ENCODE peak calls at places on chromosomes 11 and 22, in ten cellular contexts. W is H54; Z is right atrium auricular region; A is small intestine; T is NCI-H1105; Q is NCI-H2107; M is activated T-cell treated with anti-CD3 and anti-CD28 coated beads for 48 hours; O is GM23338; H is stimulated activated CD4-positive, alpha-beta T cell treated with anti-CD3 and anti-CD28 coated beads, TNF-alpha, amount 100 ng/mL, for 1 hour; N is NCI-H1417. L is an unnamed sample.

GRCh38 chr11:120532511-120533196 is 21.1 kb downstream of the GRIK4 start:
- DNase-seq in W (no peak), Z (no peak), A (no peak), T (no peak), Q (no peak), M (no peak), O (no peak), H (no peak), N (no peak), L (no peak)

GRCh38 chr11:80925291-80925690 is 1484.5 kb upstream of the TENM4 start:
- DNase-seq in W (no peak), Z (no peak), A (no peak), T (no peak), Q (no peak), M (no peak), O (no peak), H (no peak), N (peak; percentile 25), L (no peak)

GRCh38 chr11:119196833-119197483 is 9.2 kb upstream of the CBL start:
- DNase-seq in W (peak; percentile 47), Z (peak; percentile 63), A (peak; percentile 92), T (peak; percentile 90), Q (peak; percentile 63), M (peak; percentile 41), O (peak; percentile 96), H (peak; percentile 59), N (peak; percentile 95), L (peak; percentile 99)

GRCh38 chr11:9089636-9090035 is 1.8 kb downstream of the SCUBE2 start:
- DNase-seq in W (no peak), Z (no peak), A (peak; percentile 49), T (no peak), Q (no peak), M (no peak), O (no peak), H (no peak), N (no peak), L (peak; percentile 22)

GRCh38 chr11:88421530-88421929 is 84.0 kb upstream of the CTSC start:
- DNase-seq in W (no peak), Z (no peak), A (peak; percentile 28), T (no peak), Q (no peak), M (peak; percentile 25), O (peak; percentile 32), H (no peak), N (no peak), L (peak; percentile 30)

GRCh38 chr11:63919267-63920125 is 2.5 kb upstream of the RCOR2 start:
- DNase-seq in W (no peak), Z (no peak), A (peak; percentile 65), T (no peak), Q (no peak), M (no peak), O (peak; percentile 96), H (no peak), N (peak; percentile 97), L (no peak)

GRCh38 chr22:45087802-45088201 is 75.9 kb upstream of the NUP50 start:
- DNase-seq in W (no peak), Z (no peak), A (no peak), T (no peak), Q (no peak), M (no peak), O (peak; percentile 62), H (no peak), N (no peak), L (no peak)

GRCh38 chr22:25139062-25139461 is 60.6 kb upstream of the CRYBB3 start:
- DNase-seq in W (no peak), Z (no peak), A (peak; percentile 19), T (no peak), Q (no peak), M (no peak), O (no peak), H (no peak), N (no peak), L (no peak)

GRCh38 chr11:115409691-115410220 is 94.5 kb downstream of the CADM1 start:
- DNase-seq in W (no peak), Z (no peak), A (peak; percentile 47), T (peak; percentile 96), Q (peak; percentile 46), M (no peak), O (peak; percentile 19), H (no peak), N (peak; percentile 99), L (no peak)

GRCh38 chr11:75151346-75152047 is 590 bp downstream of the SLCO2B1 start:
- DNase-seq in W (no peak), Z (no peak), A (peak; percentile 96), T (peak; percentile 11), Q (no peak), M (no peak), O (no peak), H (no peak), N (no peak), L (peak; percentile 40)

GRCh38 chr11:73293356-73293936 is 14.6 kb upstream of the ARHGEF17 start:
- DNase-seq in W (no peak), Z (no peak), A (no peak), T (no peak), Q (no peak), M (no peak), O (no peak), H (no peak), N (no peak), L (no peak)

GRCh38 chr11:111177037-111177988 is 68.2 kb upstream of the POU2AF2 start:
- DNase-seq in W (no peak), Z (no peak), A (no peak), T (no peak), Q (no peak), M (no peak), O (no peak), H (no peak), N (no peak), L (no peak)

GRCh38 chr11:14611939-14612338 is 31.7 kb upstream of the PDE3B start:
- DNase-seq in W (no peak), Z (no peak), A (no peak), T (no peak), Q (no peak), M (no peak), O (no peak), H (no peak), N (no peak), L (no peak)

GRCh38 chr22:37544955-37545702 is 15.2 kb upstream of the CDC42EP1 start:
- DNase-seq in W (peak; percentile 36), Z (peak; percentile 80), A (peak; percentile 83), T (no peak), Q (no peak), M (peak; percentile 57), O (peak; percentile 94), H (no peak), N (no peak), L (peak; percentile 70)

GRCh38 chr11:75966546-75967287 is 151.7 kb downstream of the UVRAG start:
- DNase-seq in W (peak; percentile 5), Z (no peak), A (no peak), T (no peak), Q (no peak), M (no peak), O (peak; percentile 11), H (no peak), N (no peak), L (no peak)

GRCh38 chr11:93528757-93529639 is 14.2 kb downstream of the SMCO4 start:
- DNase-seq in W (no peak), Z (peak; percentile 62), A (no peak), T (peak; percentile 45), Q (no peak), M (no peak), O (no peak), H (no peak), N (peak; percentile 69), L (no peak)

GRCh38 chr22:22111267-22111751 is 128.7 kb upstream of the TOP3B start:
- DNase-seq in W (peak; percentile 65), Z (no peak), A (no peak), T (no peak), Q (no peak), M (peak; percentile 40), O (no peak), H (no peak), N (no peak), L (no peak)

GRCh38 chr11:117473692-117474091 is 146.0 kb downstream of the CEP164 start:
- DNase-seq in W (no peak), Z (no peak), A (no peak), T (peak; percentile 91), Q (peak; percentile 85), M (no peak), O (peak; percentile 38), H (no peak), N (peak; percentile 97), L (no peak)

L was measured in HT-29.